ENCODE peak calls at places on chromosome 21, in six cellular contexts. One of them, this sample, is unnamed.

GRCh38 chr21:41883582-41883981 is 4.4 kb upstream of the PRDM15 start:
- DNase-seq in effector memory CD4-positive, alpha-beta T cell: no peak
- DNase-seq in fibroblast of mammary gland: no peak
- DNase-seq in Panc1: no peak
- DNase-seq in astrocyte of the spinal cord: no peak
- DNase-seq in mesenchymal stem cell: no peak
- DNase-seq in this sample: no peak

GRCh38 chr21:43766734-43767497 is 9.2 kb downstream of the CSTB start:
- DNase-seq in mesenchymal stem cell: peak
- DNase-seq in fibroblast of mammary gland: no peak
- DNase-seq in effector memory CD4-positive, alpha-beta T cell: no peak
- DNase-seq in Panc1: no peak
- DNase-seq in astrocyte of the spinal cord: no peak
- DNase-seq in this sample: no peak

GRCh38 chr21:41768371-41769042 is 1.7 kb upstream of the RIPK4 start:
- DNase-seq in Panc1: no peak
- DNase-seq in fibroblast of mammary gland: peak
- DNase-seq in astrocyte of the spinal cord: peak
- DNase-seq in effector memory CD4-positive, alpha-beta T cell: no peak
- DNase-seq in mesenchymal stem cell: peak
- DNase-seq in this sample: peak

GRCh38 chr21:42081138-42081537 is 10.0 kb downstream of the UMODL1 start:
- DNase-seq in Panc1: no peak
- DNase-seq in effector memory CD4-positive, alpha-beta T cell: no peak
- DNase-seq in fibroblast of mammary gland: peak
- DNase-seq in mesenchymal stem cell: peak
- DNase-seq in astrocyte of the spinal cord: no peak
- DNase-seq in this sample: no peak

GRCh38 chr21:42732033-42732410 is 78.6 kb downstream of the PDE9A start:
- DNase-seq in Panc1: no peak
- DNase-seq in fibroblast of mammary gland: no peak
- DNase-seq in mesenchymal stem cell: no peak
- DNase-seq in effector memory CD4-positive, alpha-beta T cell: no peak
- DNase-seq in astrocyte of the spinal cord: no peak
- DNase-seq in this sample: no peak

GRCh38 chr21:42565206-42565810 is 51.7 kb downstream of the SLC37A1 start:
- DNase-seq in mesenchymal stem cell: no peak
- DNase-seq in astrocyte of the spinal cord: no peak
- DNase-seq in fibroblast of mammary gland: no peak
- DNase-seq in effector memory CD4-positive, alpha-beta T cell: no peak
- DNase-seq in Panc1: no peak
- DNase-seq in this sample: peak

GRCh38 chr21:16086936-16087335 is 357.2 kb downstream of the USP25 start:
- DNase-seq in fibroblast of mammary gland: no peak
- DNase-seq in Panc1: no peak
- DNase-seq in effector memory CD4-positive, alpha-beta T cell: no peak
- DNase-seq in astrocyte of the spinal cord: no peak
- DNase-seq in mesenchymal stem cell: no peak
- DNase-seq in this sample: no peak

GRCh38 chr21:43306911-43307676 is 119.8 kb downstream of the SIK1 start:
- DNase-seq in effector memory CD4-positive, alpha-beta T cell: no peak
- DNase-seq in astrocyte of the spinal cord: peak
- DNase-seq in mesenchymal stem cell: peak
- DNase-seq in Panc1: peak
- DNase-seq in fibroblast of mammary gland: peak
- DNase-seq in this sample: peak

GRCh38 chr21:41283211-41283818 is 33.3 kb upstream of the FAM3B start:
- DNase-seq in effector memory CD4-positive, alpha-beta T cell: no peak
- DNase-seq in fibroblast of mammary gland: peak
- DNase-seq in astrocyte of the spinal cord: peak
- DNase-seq in mesenchymal stem cell: peak
- DNase-seq in Panc1: peak
- DNase-seq in this sample: no peak

GRCh38 chr21:42771503-42771805 is 107.9 kb downstream of the WDR4 start:
- DNase-seq in effector memory CD4-positive, alpha-beta T cell: no peak
- DNase-seq in fibroblast of mammary gland: no peak
- DNase-seq in Panc1: no peak
- DNase-seq in astrocyte of the spinal cord: no peak
- DNase-seq in mesenchymal stem cell: no peak
- DNase-seq in this sample: no peak

GRCh38 chr21:10418649-10419048 is 102.7 kb upstream of the TPTE start:
- DNase-seq in astrocyte of the spinal cord: no peak
- DNase-seq in mesenchymal stem cell: no peak
- DNase-seq in effector memory CD4-positive, alpha-beta T cell: no peak
- DNase-seq in fibroblast of mammary gland: no peak
- DNase-seq in Panc1: no peak
- DNase-seq in this sample: no peak

GRCh38 chr21:39552856-39553255 is 59.9 kb upstream of the B3GALT5 start:
- DNase-seq in effector memory CD4-positive, alpha-beta T cell: no peak
- DNase-seq in mesenchymal stem cell: no peak
- DNase-seq in Panc1: no peak
- DNase-seq in fibroblast of mammary gland: no peak
- DNase-seq in astrocyte of the spinal cord: no peak
- DNase-seq in this sample: no peak

GRCh38 chr21:16011719-16012118 is 281.9 kb downstream of the USP25 start:
- DNase-seq in effector memory CD4-positive, alpha-beta T cell: no peak
- DNase-seq in fibroblast of mammary gland: no peak
- DNase-seq in mesenchymal stem cell: no peak
- DNase-seq in astrocyte of the spinal cord: no peak
- DNase-seq in Panc1: no peak
- DNase-seq in this sample: no peak

GRCh38 chr21:17390575-17390974 is 122.3 kb upstream of the CXADR start:
- DNase-seq in fibroblast of mammary gland: no peak
- DNase-seq in astrocyte of the spinal cord: no peak
- DNase-seq in mesenchymal stem cell: no peak
- DNase-seq in Panc1: no peak
- DNase-seq in effector memory CD4-positive, alpha-beta T cell: no peak
- DNase-seq in this sample: no peak

GRCh38 chr21:24825348-24825747 is 781.9 kb downstream of the MRPL39 start:
- DNase-seq in astrocyte of the spinal cord: no peak
- DNase-seq in Panc1: no peak
- DNase-seq in effector memory CD4-positive, alpha-beta T cell: no peak
- DNase-seq in fibroblast of mammary gland: no peak
- DNase-seq in mesenchymal stem cell: no peak
- DNase-seq in this sample: no peak

GRCh38 chr21:41369105-41369914 is 7.5 kb downstream of the MX2 start:
- DNase-seq in effector memory CD4-positive, alpha-beta T cell: peak
- DNase-seq in fibroblast of mammary gland: peak
- DNase-seq in astrocyte of the spinal cord: no peak
- DNase-seq in Panc1: no peak
- DNase-seq in mesenchymal stem cell: peak
- DNase-seq in this sample: peak

GRCh38 chr21:31279214-31279613 is 64.8 kb downstream of the TIAM1 start:
- DNase-seq in Panc1: no peak
- DNase-seq in effector memory CD4-positive, alpha-beta T cell: no peak
- DNase-seq in mesenchymal stem cell: no peak
- DNase-seq in astrocyte of the spinal cord: no peak
- DNase-seq in fibroblast of mammary gland: no peak
- DNase-seq in this sample: no peak

DNA sequence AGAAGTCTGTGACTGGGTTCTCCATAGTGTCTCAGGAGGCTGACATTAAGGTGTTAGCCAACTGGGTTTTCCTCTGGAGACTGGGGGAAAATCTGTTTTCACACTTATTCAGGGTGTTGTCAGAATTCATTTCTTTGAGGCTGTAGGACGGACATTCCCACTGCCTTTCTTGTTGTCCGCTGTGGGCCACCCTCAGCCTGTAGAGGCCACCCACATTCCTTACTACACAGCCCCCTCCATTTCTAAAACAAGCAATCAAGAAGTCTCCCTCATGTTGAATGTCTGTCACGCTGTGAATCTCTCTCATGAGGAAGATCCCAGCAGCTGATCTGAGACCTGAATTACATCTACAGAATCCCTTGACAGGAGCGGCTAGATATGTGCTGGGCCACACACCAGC is 295.5 kb upstream of the RUNX1 start:
- DNase-seq in astrocyte of the spinal cord: no peak
- DNase-seq in Panc1: no peak
- DNase-seq in mesenchymal stem cell: no peak
- DNase-seq in effector memory CD4-positive, alpha-beta T cell: no peak
- DNase-seq in fibroblast of mammary gland: no peak
- DNase-seq in this sample: no peak
- H3K4me3 ChIP-seq in astrocyte of the spinal cord: no peak
- H3K4me3 ChIP-seq in Panc1: no peak
- H3K4me3 ChIP-seq in mesenchymal stem cell: no peak
- H3K4me3 ChIP-seq in effector memory CD4-positive, alpha-beta T cell: no peak
- H3K4me3 ChIP-seq in fibroblast of mammary gland: no peak
- H3K4me3 ChIP-seq in this sample: no peak

GRCh38 chr21:33835920-33836319 is 79.7 kb downstream of the ATP5PO start:
- DNase-seq in astrocyte of the spinal cord: no peak
- DNase-seq in mesenchymal stem cell: no peak
- DNase-seq in effector memory CD4-positive, alpha-beta T cell: no peak
- DNase-seq in fibroblast of mammary gland: no peak
- DNase-seq in Panc1: no peak
- DNase-seq in this sample: no peak
- H3K4me3 ChIP-seq in astrocyte of the spinal cord: no peak
- H3K4me3 ChIP-seq in mesenchymal stem cell: no peak
- H3K4me3 ChIP-seq in effector memory CD4-positive, alpha-beta T cell: no peak
- H3K4me3 ChIP-seq in fibroblast of mammary gland: no peak
- H3K4me3 ChIP-seq in Panc1: no peak
- H3K4me3 ChIP-seq in this sample: no peak

GRCh38 chr21:45562965-45563364 is 20.7 kb upstream of the SLC19A1 start:
- DNase-seq in astrocyte of the spinal cord: no peak
- DNase-seq in Panc1: no peak
- DNase-seq in effector memory CD4-positive, alpha-beta T cell: no peak
- DNase-seq in mesenchymal stem cell: peak
- DNase-seq in fibroblast of mammary gland: no peak
- DNase-seq in this sample: peak
- H3K4me3 ChIP-seq in astrocyte of the spinal cord: no peak
- H3K4me3 ChIP-seq in Panc1: no peak
- H3K4me3 ChIP-seq in effector memory CD4-positive, alpha-beta T cell: no peak
- H3K4me3 ChIP-seq in mesenchymal stem cell: no peak
- H3K4me3 ChIP-seq in fibroblast of mammary gland: no peak
- H3K4me3 ChIP-seq in this sample: peak

DNA sequence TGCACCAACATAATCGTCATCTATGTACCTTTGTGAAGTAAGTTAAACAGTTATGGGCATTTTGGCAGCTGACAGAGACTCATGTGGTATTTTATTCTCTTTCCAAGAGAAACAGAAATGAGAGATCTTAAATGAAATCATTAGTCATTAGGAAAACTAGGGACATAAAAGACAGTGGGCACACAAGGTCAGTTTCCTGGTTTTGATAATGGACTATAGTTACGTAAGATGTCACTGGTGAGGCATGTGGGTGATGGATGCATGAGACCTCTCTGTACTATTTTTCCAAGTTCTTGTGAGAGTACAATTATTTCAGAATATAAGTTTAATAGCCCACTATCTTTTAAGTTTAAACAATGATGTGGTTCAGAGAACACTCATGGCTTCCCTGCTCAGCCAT is 216.9 kb downstream of the APP start:
- DNase-seq in astrocyte of the spinal cord: peak
- DNase-seq in mesenchymal stem cell: no peak
- DNase-seq in effector memory CD4-positive, alpha-beta T cell: no peak
- DNase-seq in Panc1: no peak
- DNase-seq in fibroblast of mammary gland: peak
- DNase-seq in this sample: no peak
- H3K4me3 ChIP-seq in astrocyte of the spinal cord: no peak
- H3K4me3 ChIP-seq in mesenchymal stem cell: no peak
- H3K4me3 ChIP-seq in effector memory CD4-positive, alpha-beta T cell: no peak
- H3K4me3 ChIP-seq in Panc1: no peak
- H3K4me3 ChIP-seq in fibroblast of mammary gland: no peak
- H3K4me3 ChIP-seq in this sample: no peak

GRCh38 chr21:36703626-36704280 is 4.8 kb downstream of the SIM2 start:
- DNase-seq in Panc1: no peak
- DNase-seq in mesenchymal stem cell: no peak
- DNase-seq in effector memory CD4-positive, alpha-beta T cell: no peak
- DNase-seq in astrocyte of the spinal cord: no peak
- DNase-seq in fibroblast of mammary gland: no peak
- DNase-seq in this sample: no peak

GRCh38 chr21:36704281-36704957 is 5.5 kb downstream of the SIM2 start:
- DNase-seq in effector memory CD4-positive, alpha-beta T cell: no peak
- DNase-seq in Panc1: no peak
- DNase-seq in mesenchymal stem cell: no peak
- DNase-seq in astrocyte of the spinal cord: no peak
- DNase-seq in fibroblast of mammary gland: no peak
- DNase-seq in this sample: no peak

GRCh38 chr21:36705679-36706481 is 7.0 kb downstream of the SIM2 start:
- DNase-seq in fibroblast of mammary gland: no peak
- DNase-seq in mesenchymal stem cell: no peak
- DNase-seq in Panc1: no peak
- DNase-seq in astrocyte of the spinal cord: no peak
- DNase-seq in effector memory CD4-positive, alpha-beta T cell: no peak
- DNase-seq in this sample: no peak

GRCh38 chr21:36706482-36706852 is 7.6 kb downstream of the SIM2 start:
- DNase-seq in effector memory CD4-positive, alpha-beta T cell: no peak
- DNase-seq in astrocyte of the spinal cord: no peak
- DNase-seq in mesenchymal stem cell: no peak
- DNase-seq in fibroblast of mammary gland: no peak
- DNase-seq in Panc1: no peak
- DNase-seq in this sample: no peak

GRCh38 chr21:36704958-36705678 is 6.2 kb downstream of the SIM2 start:
- DNase-seq in effector memory CD4-positive, alpha-beta T cell: no peak
- DNase-seq in fibroblast of mammary gland: no peak
- DNase-seq in mesenchymal stem cell: no peak
- DNase-seq in astrocyte of the spinal cord: no peak
- DNase-seq in Panc1: no peak
- DNase-seq in this sample: no peak
- H3K4me3 ChIP-seq in effector memory CD4-positive, alpha-beta T cell: no peak
- H3K4me3 ChIP-seq in fibroblast of mammary gland: no peak
- H3K4me3 ChIP-seq in mesenchymal stem cell: no peak
- H3K4me3 ChIP-seq in astrocyte of the spinal cord: no peak
- H3K4me3 ChIP-seq in Panc1: no peak
- H3K4me3 ChIP-seq in this sample: no peak